ENCODE peak calls at places on chromosome 17, in seven cellular contexts. Q, D, M, K, J, V and F are unnamed samples.

GRCh38 chr17:47698749-47699535 is 5.0 kb downstream of the TBKBP1 start:
- ATAC-seq in Q (no peak), D (no peak), M (no peak), K (no peak), J (no peak), V (peak), F (peak)

GRCh38 chr17:28812136-28812979 is 30.2 kb downstream of the FAM222B start:
- ATAC-seq in Q (peak), D (peak), M (peak), K (peak), J (peak), V (peak), F (peak)

GRCh38 chr17:10121971-10122707 is 76.3 kb downstream of the GAS7 start:
- ATAC-seq in Q (no peak), D (peak), M (no peak), K (no peak), J (no peak), V (no peak), F (no peak)

GRCh38 chr17:81339180-81339501 is 44.0 kb upstream of the SLC38A10 start:
- ATAC-seq in Q (no peak), D (no peak), M (no peak), K (no peak), J (no peak), V (no peak), F (no peak)

GRCh38 chr17:45942284-45942683 is 47.9 kb downstream of the MAPT start:
- ATAC-seq in Q (no peak), D (peak), M (peak), K (peak), J (peak), V (no peak), F (no peak)

GRCh38 chr17:77188084-77189066 is 47.6 kb downstream of the SEC14L1 start:
- ATAC-seq in Q (no peak), D (no peak), M (no peak), K (no peak), J (no peak), V (peak), F (no peak)

GRCh38 chr17:77609553-77610517 is 348.7 kb upstream of the TNRC6C start:
- ATAC-seq in Q (no peak), D (no peak), M (no peak), K (no peak), J (no peak), V (peak), F (peak)

GRCh38 chr17:28871056-28871579 is 16.3 kb downstream of the ERAL1 start:
- ATAC-seq in Q (no peak), D (peak), M (no peak), K (no peak), J (no peak), V (peak), F (peak)

GRCh38 chr17:42512733-42513251 is 23.2 kb upstream of the NAGLU start:
- ATAC-seq in Q (no peak), D (peak), M (no peak), K (no peak), J (no peak), V (no peak), F (no peak)

GRCh38 chr17:78820841-78821240 is 19.8 kb downstream of the USP36 start:
- ATAC-seq in Q (no peak), D (no peak), M (no peak), K (no peak), J (no peak), V (no peak), F (no peak)

GRCh38 chr17:78789149-78789662 is 7.1 kb upstream of the CYTH1 start:
- ATAC-seq in Q (peak), D (peak), M (peak), K (peak), J (peak), V (no peak), F (peak)

GRCh38 chr17:66476014-66476413 is 173.6 kb downstream of the PRKCA start:
- ATAC-seq in Q (no peak), D (no peak), M (no peak), K (no peak), J (no peak), V (no peak), F (no peak)

GRCh38 chr17:56934280-56934679 is 20.4 kb upstream of the TRIM25 start:
- ATAC-seq in Q (no peak), D (no peak), M (no peak), K (no peak), J (no peak), V (peak), F (peak)

GRCh38 chr17:1730345-1731193 is 6.1 kb downstream of the WDR81 start:
- ATAC-seq in Q (peak), D (peak), M (peak), K (peak), J (peak), V (no peak), F (peak)